ENCODE peak calls at places on chromosomes 2 and 18, in seven cellular contexts. L is suprapubic skin, O is sigmoid colon, I is transverse colon, W is endothelial cell of umbilical vein, Z is HepG2, Y is Panc1. F is an unnamed sample.

GRCh38 chr2:1887915-1888314 is 143.6 kb upstream of the PXDN start:
- DNase-seq in L (no peak), O (no peak), I (no peak), W (no peak), Z (no peak), Y (no peak), F (no peak)

GRCh38 chr2:241659150-241659739 is 21.8 kb downstream of the ATG4B start:
- DNase-seq in L (no peak), O (peak; percentile 81), I (peak; percentile 47), W (peak; percentile 71), Z (peak; percentile 78), Y (peak; percentile 18), F (no peak)

GRCh38 chr2:96240341-96241038 is 25.3 kb downstream of the TMEM127 start:
- DNase-seq in L (no peak), O (peak; percentile 44), I (no peak), W (no peak), Z (no peak), Y (no peak), F (no peak)

GRCh38 chr2:166375736-166376487 is at the start of gene SCN9A:
- DNase-seq in L (peak; percentile 85), O (peak; percentile 89), I (peak; percentile 89), W (peak; percentile 59), Z (peak; percentile 82), Y (no peak), F (peak; percentile 91)

GRCh38 chr18:42635378-42636048 is 480.0 kb downstream of the RIT2 start:
- DNase-seq in L (no peak), O (no peak), I (no peak), W (peak; percentile 14), Z (no peak), Y (no peak), F (no peak)

GRCh38 chr2:59874971-59875755 is 678.3 kb downstream of the BCL11A start:
- DNase-seq in L (no peak), O (no peak), I (no peak), W (no peak), Z (no peak), Y (no peak), F (no peak)

GRCh38 chr2:240225116-240225515 is 84.7 kb upstream of the OTOS start:
- DNase-seq in L (peak; percentile 29), O (peak; percentile 41), I (no peak), W (no peak), Z (no peak), Y (no peak), F (peak; percentile 67)

GRCh38 chr18:49844903-49845302 is 31.6 kb upstream of the ACAA2 start:
- DNase-seq in L (no peak), O (no peak), I (no peak), W (no peak), Z (no peak), Y (no peak), F (no peak)

GRCh38 chr2:39632871-39633270 is 32.8 kb upstream of the TMEM178A start:
- DNase-seq in L (no peak), O (no peak), I (no peak), W (no peak), Z (no peak), Y (no peak), F (no peak)

GRCh38 chr2:118844261-118845004 is 3.0 kb downstream of the EN1 start:
- DNase-seq in L (no peak), O (no peak), I (no peak), W (no peak), Z (no peak), Y (no peak), F (peak; percentile 37)

GRCh38 chr2:118842687-118843491 is 4.6 kb downstream of the EN1 start:
- DNase-seq in L (peak; percentile 72), O (no peak), I (no peak), W (peak; percentile 20), Z (no peak), Y (no peak), F (peak; percentile 67)

GRCh38 chr2:118845005-118845842 is 2.2 kb downstream of the EN1 start:
- DNase-seq in L (peak; percentile 67), O (no peak), I (no peak), W (no peak), Z (no peak), Y (no peak), F (peak; percentile 58)

GRCh38 chr2:118841828-118842461 is 5.5 kb downstream of the EN1 start:
- DNase-seq in L (no peak), O (no peak), I (no peak), W (peak; percentile 19), Z (no peak), Y (no peak), F (peak; percentile 63)

DNA sequence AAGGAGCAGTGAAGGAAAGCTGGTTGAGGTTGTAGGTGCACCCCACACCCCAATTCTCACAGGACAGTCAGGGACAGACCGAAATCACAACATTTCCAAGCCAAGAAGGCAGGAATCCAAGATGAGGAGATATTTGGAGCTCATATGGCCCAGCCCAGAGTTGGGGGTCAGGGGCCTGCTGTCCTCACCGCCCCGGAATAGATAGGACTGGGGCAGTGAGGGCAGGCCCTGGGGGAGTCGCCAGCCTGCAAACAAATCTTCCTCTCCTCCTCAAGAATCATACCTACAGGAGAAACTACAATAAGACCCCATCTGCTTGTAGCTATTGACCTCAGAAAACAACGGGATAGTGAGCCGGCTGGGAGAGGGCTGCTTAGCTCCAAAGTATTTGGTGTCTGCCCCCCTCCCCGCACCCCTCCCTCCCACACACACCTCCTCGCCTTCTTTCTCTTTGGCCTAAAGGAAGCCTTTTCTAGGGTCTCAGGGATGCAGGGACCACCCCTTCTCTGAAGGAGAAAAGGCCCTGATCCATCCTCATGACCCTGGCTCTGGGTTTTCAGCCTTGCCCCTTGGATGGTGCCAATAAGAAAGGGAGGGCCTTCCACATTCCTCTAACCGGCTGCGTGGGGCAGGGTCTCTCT is 3.8 kb downstream of the EN1 start:
- DNase-seq in L (no peak), O (no peak), I (no peak), W (no peak), Z (no peak), Y (no peak), F (peak; percentile 29)
- H3K27ac ChIP-seq in L (peak overlapping the region; percentile 92), O (no peak overlapping the region), I (no peak overlapping the region), W (no peak overlapping the region), Z (no peak overlapping the region), Y (no peak overlapping the region), F (no peak overlapping the region)

GRCh38 chr2:238847841-238848565 is at the start of gene TWIST2:
- DNase-seq in L (peak; percentile 94), O (peak; percentile 96), I (peak; percentile 58), W (peak; percentile 50), Z (no peak), Y (no peak), F (no peak)
- TF ChIP-seq POLR2AphosphoS5 in L (peak; percentile 35), O (peak; percentile 89), I (peak; percentile 65), W (no peak), Z (no peak), Y (no peak), F (no peak)

DNA sequence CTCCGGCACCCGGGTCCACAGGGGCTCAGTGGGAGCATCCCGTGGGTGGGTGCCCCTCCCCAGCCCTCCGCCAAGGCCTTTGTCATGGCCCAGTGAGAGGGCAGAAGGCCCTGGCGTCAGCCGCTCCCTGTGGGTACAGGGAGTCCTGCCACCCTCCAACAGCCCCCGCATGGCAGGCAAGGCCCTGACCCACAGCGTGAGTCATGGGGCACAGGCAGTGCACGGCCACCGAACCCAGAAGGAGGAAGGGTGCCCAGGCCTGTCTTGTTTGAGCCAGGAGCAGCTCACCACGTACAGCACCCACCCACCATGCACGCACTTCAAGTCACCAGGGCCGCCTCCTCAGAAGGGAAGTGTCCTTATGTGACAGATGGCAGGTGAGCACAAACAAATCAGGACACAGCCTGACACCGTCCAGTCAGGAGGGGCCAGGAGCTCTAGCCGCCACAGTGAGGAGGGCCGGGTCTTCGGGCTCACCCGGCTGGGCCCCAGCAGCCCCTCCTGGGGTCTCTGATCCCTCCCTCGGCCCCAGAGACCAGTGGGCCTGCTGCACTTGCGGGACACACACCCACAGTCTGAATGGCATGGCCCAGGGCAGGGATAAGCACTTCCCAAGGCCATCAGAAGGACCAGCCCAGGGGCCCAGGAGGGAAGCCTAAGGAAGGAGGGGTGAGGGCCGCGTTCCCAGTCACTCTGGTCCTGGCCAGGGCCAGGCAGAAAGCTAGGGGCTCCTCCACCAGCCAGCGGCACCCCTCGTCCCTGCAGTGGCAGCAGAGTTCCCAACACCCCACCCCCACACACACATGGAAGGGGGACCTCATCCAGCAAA is 25.8 kb downstream of the BIN1 start:
- DNase-seq in L (no peak), O (no peak), I (peak; percentile 50), W (no peak), Z (no peak), Y (no peak), F (peak; percentile 94)
- H3K4me3 ChIP-seq in L (no peak overlapping the region), O (no peak overlapping the region), I (no peak overlapping the region), W (no peak overlapping the region), Z (no peak overlapping the region), Y (no peak overlapping the region), F (peak overlapping the region; percentile 33)

GRCh38 chr18:22169889-22170420 is 566 bp downstream of the GATA6 start:
- DNase-seq in L (no peak), O (no peak), I (no peak), W (peak; percentile 74), Z (peak; percentile 7), Y (no peak), F (peak; percentile 80)
- H3K27ac ChIP-seq in L (peak overlapping the region; percentile 68), O (peak overlapping the region; percentile 95), I (peak overlapping the region; percentile 96), W (peak overlapping the region; percentile 87), Z (peak overlapping the region; percentile 11), Y (no peak overlapping the region), F (peak overlapping the region; percentile 88)

GRCh38 chr2:191516260-191516659 is 161.7 kb upstream of the NABP1 start:
- DNase-seq in L (no peak), O (no peak), I (no peak), W (no peak), Z (no peak), Y (no peak), F (no peak)
- TF ChIP-seq POLR2AphosphoS5 in L (no peak), O (no peak), I (no peak), W (no peak), Z (no peak), Y (no peak), F (no peak)

DNA sequence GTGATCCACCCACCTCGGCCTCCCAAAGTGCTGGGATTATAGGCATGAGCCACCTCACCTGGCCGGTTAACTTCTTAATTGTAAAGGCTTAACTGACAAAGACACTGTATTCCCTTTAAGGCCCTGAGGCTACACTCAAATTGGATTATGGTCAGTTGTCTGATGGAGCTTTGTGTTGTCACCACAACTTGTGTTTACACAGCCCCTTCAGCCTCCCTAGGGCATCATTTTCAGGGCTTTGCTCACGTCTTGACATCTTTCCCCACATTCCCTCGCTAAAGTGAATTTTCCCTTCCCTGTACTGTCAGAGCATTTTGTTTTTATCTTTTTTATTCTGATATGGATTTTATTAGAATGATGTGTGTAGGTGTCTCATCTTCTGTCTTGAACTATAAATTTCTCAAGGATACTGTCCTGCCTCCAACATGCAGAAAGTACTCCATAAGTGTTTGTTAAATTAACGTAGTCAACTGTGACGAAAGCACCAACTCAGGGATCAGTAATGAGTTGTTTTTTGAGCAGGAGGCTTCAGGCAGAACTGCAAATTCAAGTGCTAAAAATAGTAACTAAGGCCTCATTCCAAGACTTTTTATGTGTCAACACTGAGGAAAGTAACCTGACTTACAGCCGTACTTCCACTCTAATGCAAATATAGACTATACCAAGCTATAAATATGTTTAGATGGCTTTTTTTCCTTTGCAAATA is 77.1 kb upstream of the NARS1 start:
- DNase-seq in L (no peak), O (no peak), I (no peak), W (no peak), Z (no peak), Y (no peak), F (no peak)
- H3K4me3 ChIP-seq in L (no peak overlapping the region), O (no peak overlapping the region), I (no peak overlapping the region), W (no peak overlapping the region), Z (no peak overlapping the region), Y (no peak overlapping the region), F (no peak overlapping the region)

GRCh38 chr2:97718942-97719341 is 5.6 kb downstream of the ZAP70 start:
- DNase-seq in L (no peak), O (no peak), I (no peak), W (no peak), Z (no peak), Y (no peak), F (no peak)
- H3K27ac ChIP-seq in L (no peak overlapping the region), O (no peak overlapping the region), I (no peak overlapping the region), W (no peak overlapping the region), Z (no peak overlapping the region), Y (no peak overlapping the region), F (no peak overlapping the region)

F was measured in spleen.